ENCODE peak calls at places on chromosomes 13 and 19, in nine cellular contexts. V is transverse colon; O is stimulated activated CD4-positive, alpha-beta T cell treated with anti-CD3 and anti-CD28 coated beads, Interleukin-1b, Interleukin-23, amount 100 ng/mL, for 48 hours; G is CD8-positive, alpha-beta memory T cell; H is endothelial cell; A is GM18507; E is NCI-H510A treated with DMSO at 0.1 percent for 48 hours; Z is IMR-90; P is lower lobe of right lung. R is an unnamed sample.

GRCh38 chr13:27636624-27637288 is 15.1 kb downstream of the POLR1D start:
- DNase-seq in V (no peak), O (no peak), G (no peak), H (no peak), A (no peak), E (no peak), Z (peak; percentile 41), P (no peak), R (no peak)

GRCh38 chr13:73625562-73626339 is 508.5 kb downstream of the KLF12 start:
- DNase-seq in V (no peak), O (no peak), G (peak; percentile 52), H (no peak), A (no peak), E (no peak), Z (no peak), P (no peak), R (no peak)

GRCh38 chr13:43686557-43686956 is 100.2 kb downstream of the ENOX1 start:
- DNase-seq in V (no peak), O (no peak), G (no peak), H (no peak), A (no peak), E (no peak), Z (peak; percentile 93), P (no peak), R (no peak)

GRCh38 chr13:51738226-51738905 is 65.6 kb downstream of the DHRS12 start:
- DNase-seq in V (no peak), O (no peak), G (no peak), H (no peak), A (no peak), E (no peak), Z (no peak), P (no peak), R (no peak)

GRCh38 chr13:45073809-45074208 is 46.5 kb upstream of the GTF2F2 start:
- DNase-seq in V (no peak), O (no peak), G (no peak), H (no peak), A (no peak), E (no peak), Z (no peak), P (no peak), R (no peak)

GRCh38 chr13:68026077-68026476 is 795.9 kb upstream of the PCDH9 start:
- DNase-seq in V (no peak), O (no peak), G (no peak), H (no peak), A (no peak), E (no peak), Z (no peak), P (no peak), R (no peak)

GRCh38 chr13:53622431-53622830 is 593.8 kb downstream of the OLFM4 start:
- DNase-seq in V (no peak), O (no peak), G (no peak), H (no peak), A (no peak), E (no peak), Z (no peak), P (no peak), R (no peak)

GRCh38 chr19:49570997-49571676 is 9.2 kb downstream of the NOSIP start:
- DNase-seq in V (peak; percentile 68), O (no peak), G (no peak), H (no peak), A (no peak), E (peak; percentile 23), Z (no peak), P (no peak), R (no peak)

GRCh38 chr13:26061947-26062346 is 10.1 kb upstream of the SHISA2 start:
- DNase-seq in V (no peak), O (no peak), G (no peak), H (no peak), A (no peak), E (no peak), Z (peak; percentile 61), P (no peak), R (no peak)

GRCh38 chr13:111202745-111203144 is 87.6 kb downstream of the ARHGEF7 start:
- DNase-seq in V (no peak), O (no peak), G (peak; percentile 62), H (no peak), A (peak; percentile 47), E (peak; percentile 47), Z (peak; percentile 93), P (no peak), R (no peak)

GRCh38 chr13:47399599-47399998 is 502.7 kb upstream of the HTR2A start:
- DNase-seq in V (no peak), O (no peak), G (no peak), H (no peak), A (no peak), E (no peak), Z (no peak), P (no peak), R (no peak)

GRCh38 chr13:29859971-29860370 is 9.6 kb upstream of the UBL3 start:
- DNase-seq in V (no peak), O (peak; percentile 29), G (no peak), H (no peak), A (no peak), E (no peak), Z (peak; percentile 87), P (no peak), R (no peak)

GRCh38 chr13:95185311-95185710 is 115.9 kb downstream of the ABCC4 start:
- DNase-seq in V (no peak), O (no peak), G (no peak), H (no peak), A (no peak), E (no peak), Z (no peak), P (no peak), R (no peak)

GRCh38 chr19:38669532-38669931 is 22.1 kb downstream of the ACTN4 start:
- DNase-seq in V (no peak), O (no peak), G (peak; percentile 27), H (no peak), A (no peak), E (no peak), Z (no peak), P (no peak), R (no peak)

GRCh38 chr19:16736709-16737108 is 17.1 kb downstream of the NWD1 start:
- DNase-seq in V (no peak), O (no peak), G (no peak), H (no peak), A (no peak), E (no peak), Z (no peak), P (no peak), R (no peak)

GRCh38 chr13:21825186-21825585 is 154.3 kb downstream of the FGF9 start:
- DNase-seq in V (no peak), O (no peak), G (no peak), H (no peak), A (no peak), E (no peak), Z (peak; percentile 43), P (no peak), R (no peak)

GRCh38 chr19:7550987-7551761 is 15.7 kb downstream of the PNPLA6 start:
- DNase-seq in V (peak; percentile 81), O (peak; percentile 61), G (peak; percentile 40), H (peak; percentile 79), A (no peak), E (no peak), Z (peak; percentile 30), P (peak; percentile 88), R (no peak)

GRCh38 chr19:30116530-30116929 is 174.5 kb downstream of the URI1 start:
- DNase-seq in V (no peak), O (no peak), G (no peak), H (no peak), A (no peak), E (no peak), Z (no peak), P (no peak), R (no peak)

GRCh38 chr19:13953021-13953531 is 767 bp downstream of the DCAF15 start:
- DNase-seq in V (peak; percentile 76), O (no peak), G (no peak), H (no peak), A (no peak), E (no peak), Z (peak; percentile 39), P (no peak), R (no peak)

GRCh38 chr13:22175211-22175610 is 504.3 kb downstream of the FGF9 start:
- DNase-seq in V (no peak), O (no peak), G (no peak), H (no peak), A (no peak), E (no peak), Z (no peak), P (no peak), R (no peak)